ENCODE peak calls at places on chromosomes 3 and 15, in six cellular contexts. Z is NAMALWA; U is effector memory CD8-positive, alpha-beta T cell; Y is activated CD8-positive, alpha-beta memory T cell treated with anti-CD3 and anti-CD28 coated beads for 48 hours; Q is astrocyte of the hippocampus; O is HAP-1. B is an unnamed sample.

GRCh38 chr15:66291816-66292215 is 1.6 kb upstream of the DIS3L start:
- DNase-seq in Q (no peak), O (no peak), Z (peak), Y (no peak), U (no peak), B (no peak)

GRCh38 chr15:94840794-94841587 is 609.6 kb downstream of the MCTP2 start:
- DNase-seq in Z (no peak), U (no peak), Q (peak), O (no peak), Y (no peak), B (no peak)

GRCh38 chr15:39948817-39949216 is 14.9 kb downstream of the EIF2AK4 start:
- DNase-seq in Q (no peak), U (no peak), Z (no peak), Y (no peak), O (no peak), B (no peak)

GRCh38 chr3:160810360-160810759 is 54.3 kb downstream of the PPM1L start:
- DNase-seq in Z (no peak), U (no peak), Q (peak), O (no peak), Y (no peak), B (no peak)

GRCh38 chr15:61243984-61244593 is 15.0 kb upstream of the RORA start:
- DNase-seq in U (no peak), O (no peak), Y (no peak), Z (no peak), Q (no peak), B (no peak)

GRCh38 chr3:195154793-195155535 is 116.0 kb downstream of the XXYLT1 start:
- DNase-seq in Y (no peak), Z (peak), U (no peak), O (no peak), Q (peak), B (no peak)

GRCh38 chr3:124552224-124552623 is 178.0 kb upstream of the UMPS start:
- DNase-seq in Z (no peak), Y (no peak), O (no peak), U (no peak), Q (peak), B (no peak)

GRCh38 chr3:40096561-40097506 is 212.7 kb upstream of the EIF1B start:
- DNase-seq in Z (no peak), O (no peak), Q (peak), U (no peak), Y (no peak), B (no peak)

GRCh38 chr15:52523646-52524045 is 5.0 kb downstream of the MYO5A start:
- DNase-seq in U (no peak), O (no peak), Z (no peak), Y (no peak), Q (no peak), B (no peak)

GRCh38 chr15:40379853-40380252 is 2.7 kb upstream of the KNSTRN start:
- DNase-seq in Y (no peak), O (no peak), Z (no peak), Q (peak), U (no peak), B (no peak)